ENCODE peak calls at places on chromosomes 13 and 19, in ten cellular contexts. One of them, this sample, is unnamed.
A peak's percentile ranks its signal among the peaks of the same experiment; 100 is the strongest.

GRCh38 chr13:91389186-91389585 is 9.2 kb upstream of the GPC5 start:
- DNase-seq in thoracic aorta: no peak
- DNase-seq in tibial artery: no peak
- DNase-seq in suprapubic skin: no peak
- DNase-seq in prostate gland: no peak
- DNase-seq in CD8-positive, alpha-beta memory T cell: no peak
- DNase-seq in CD4-positive, CD25-positive, alpha-beta regulatory T cell: no peak
- DNase-seq in heart left ventricle: no peak
- DNase-seq in K562: no peak
- DNase-seq in kidney: no peak
- DNase-seq in this sample: no peak

GRCh38 chr13:36795463-36795862 is 23.6 kb upstream of the RFXAP start:
- DNase-seq in thoracic aorta: no peak
- DNase-seq in tibial artery: no peak
- DNase-seq in suprapubic skin: no peak
- DNase-seq in prostate gland: no peak
- DNase-seq in CD8-positive, alpha-beta memory T cell: no peak
- DNase-seq in CD4-positive, CD25-positive, alpha-beta regulatory T cell: no peak
- DNase-seq in heart left ventricle: no peak
- DNase-seq in K562: no peak
- DNase-seq in kidney: no peak
- DNase-seq in this sample: no peak

GRCh38 chr19:51507209-51507608 is 5.6 kb upstream of the SIGLEC12 start:
- DNase-seq in thoracic aorta: no peak
- DNase-seq in tibial artery: no peak
- DNase-seq in suprapubic skin: no peak
- DNase-seq in prostate gland: no peak
- DNase-seq in CD8-positive, alpha-beta memory T cell: no peak
- DNase-seq in CD4-positive, CD25-positive, alpha-beta regulatory T cell: no peak
- DNase-seq in heart left ventricle: no peak
- DNase-seq in K562: peak; percentile 51
- DNase-seq in kidney: no peak
- DNase-seq in this sample: no peak

GRCh38 chr13:30789360-30789862 is 54.1 kb downstream of the ALOX5AP start:
- DNase-seq in thoracic aorta: no peak
- DNase-seq in tibial artery: no peak
- DNase-seq in suprapubic skin: no peak
- DNase-seq in prostate gland: no peak
- DNase-seq in CD8-positive, alpha-beta memory T cell: no peak
- DNase-seq in CD4-positive, CD25-positive, alpha-beta regulatory T cell: no peak
- DNase-seq in heart left ventricle: no peak
- DNase-seq in K562: no peak
- DNase-seq in kidney: no peak
- DNase-seq in this sample: no peak

GRCh38 chr19:4552546-4552819 is 7.0 kb downstream of the SEMA6B start:
- DNase-seq in thoracic aorta: no peak
- DNase-seq in tibial artery: no peak
- DNase-seq in suprapubic skin: no peak
- DNase-seq in prostate gland: no peak
- DNase-seq in CD8-positive, alpha-beta memory T cell: no peak
- DNase-seq in CD4-positive, CD25-positive, alpha-beta regulatory T cell: no peak
- DNase-seq in heart left ventricle: no peak
- DNase-seq in K562: no peak
- DNase-seq in kidney: no peak
- DNase-seq in this sample: no peak

GRCh38 chr19:14028901-14029300 is 953 bp downstream of the RLN3 start:
- DNase-seq in thoracic aorta: no peak
- DNase-seq in tibial artery: no peak
- DNase-seq in suprapubic skin: no peak
- DNase-seq in prostate gland: no peak
- DNase-seq in CD8-positive, alpha-beta memory T cell: no peak
- DNase-seq in CD4-positive, CD25-positive, alpha-beta regulatory T cell: no peak
- DNase-seq in heart left ventricle: no peak
- DNase-seq in K562: no peak
- DNase-seq in kidney: no peak
- DNase-seq in this sample: no peak

GRCh38 chr19:41746593-41747227 is 8.6 kb upstream of the CEACAM6 start:
- DNase-seq in thoracic aorta: no peak
- DNase-seq in tibial artery: no peak
- DNase-seq in suprapubic skin: no peak
- DNase-seq in prostate gland: peak; percentile 53
- DNase-seq in CD8-positive, alpha-beta memory T cell: peak; percentile 11
- DNase-seq in CD4-positive, CD25-positive, alpha-beta regulatory T cell: peak; percentile 51
- DNase-seq in heart left ventricle: no peak
- DNase-seq in K562: peak; percentile 36
- DNase-seq in kidney: no peak
- DNase-seq in this sample: peak; percentile 67

GRCh38 chr13:39197645-39198007 is 159.4 kb downstream of the NHLRC3 start:
- DNase-seq in thoracic aorta: no peak
- DNase-seq in tibial artery: no peak
- DNase-seq in suprapubic skin: no peak
- DNase-seq in prostate gland: no peak
- DNase-seq in CD8-positive, alpha-beta memory T cell: no peak
- DNase-seq in CD4-positive, CD25-positive, alpha-beta regulatory T cell: no peak
- DNase-seq in heart left ventricle: no peak
- DNase-seq in K562: no peak
- DNase-seq in kidney: no peak
- DNase-seq in this sample: peak; percentile 24

GRCh38 chr13:99384468-99384867 is 77.3 kb upstream of the GPR183 start:
- DNase-seq in thoracic aorta: no peak
- DNase-seq in tibial artery: no peak
- DNase-seq in suprapubic skin: no peak
- DNase-seq in prostate gland: no peak
- DNase-seq in CD8-positive, alpha-beta memory T cell: no peak
- DNase-seq in CD4-positive, CD25-positive, alpha-beta regulatory T cell: peak; percentile 39
- DNase-seq in heart left ventricle: no peak
- DNase-seq in K562: no peak
- DNase-seq in kidney: no peak
- DNase-seq in this sample: no peak

GRCh38 chr19:50835785-50836542 is 2.6 kb upstream of the KLK15 start:
- DNase-seq in thoracic aorta: no peak
- DNase-seq in tibial artery: no peak
- DNase-seq in suprapubic skin: no peak
- DNase-seq in prostate gland: peak; percentile 83
- DNase-seq in CD8-positive, alpha-beta memory T cell: peak; percentile 45
- DNase-seq in CD4-positive, CD25-positive, alpha-beta regulatory T cell: peak; percentile 51
- DNase-seq in heart left ventricle: peak; percentile 60
- DNase-seq in K562: peak; percentile 93
- DNase-seq in kidney: no peak
- DNase-seq in this sample: peak; percentile 67

DNA sequence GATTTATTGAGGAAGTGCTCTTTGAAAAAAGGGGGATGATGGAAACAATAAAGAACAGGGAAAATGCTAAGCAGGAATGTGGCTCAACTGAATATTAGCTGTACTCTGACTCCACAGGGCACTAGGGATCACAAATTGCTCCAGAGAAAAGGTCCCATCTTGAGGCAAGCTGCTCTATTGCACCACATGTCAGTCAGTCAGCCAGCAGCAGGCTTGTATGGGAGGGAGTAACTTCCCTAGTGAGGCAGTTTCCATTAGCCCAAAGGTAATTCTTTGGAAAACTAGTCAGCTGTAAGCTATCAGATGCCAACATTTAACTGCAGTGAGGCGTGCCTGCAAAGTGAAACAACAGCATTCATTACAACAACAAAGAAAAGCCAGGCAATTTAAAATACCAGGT is 73.3 kb upstream of the FNDC3A start:
- DNase-seq in thoracic aorta: no peak
- DNase-seq in tibial artery: no peak
- DNase-seq in suprapubic skin: no peak
- DNase-seq in prostate gland: no peak
- DNase-seq in CD8-positive, alpha-beta memory T cell: no peak
- DNase-seq in CD4-positive, CD25-positive, alpha-beta regulatory T cell: no peak
- DNase-seq in heart left ventricle: no peak
- DNase-seq in K562: no peak
- DNase-seq in kidney: no peak
- DNase-seq in this sample: peak; percentile 36
- H3K4me1 ChIP-seq in thoracic aorta: no peaks in the 10 kb centered on the region
- H3K4me1 ChIP-seq in tibial artery: no peaks in the 10 kb centered on the region
- H3K4me1 ChIP-seq in suprapubic skin: no peaks in the 10 kb centered on the region
- H3K4me1 ChIP-seq in prostate gland: no peaks in the 10 kb centered on the region
- H3K4me1 ChIP-seq in CD8-positive, alpha-beta memory T cell: no peaks in the 10 kb centered on the region
- H3K4me1 ChIP-seq in CD4-positive, CD25-positive, alpha-beta regulatory T cell: no peaks in the 10 kb centered on the region
- H3K4me1 ChIP-seq in heart left ventricle: no peaks in the 10 kb centered on the region
- H3K4me1 ChIP-seq in K562: no peaks in the 10 kb centered on the region
- H3K4me1 ChIP-seq in kidney: no peaks in the 10 kb centered on the region
- H3K4me1 ChIP-seq in this sample: peaks cover 4% of the 10 kb centered on the region

GRCh38 chr13:51999525-51999924 is 11.7 kb downstream of the ATP7B start:
- DNase-seq in thoracic aorta: no peak
- DNase-seq in tibial artery: no peak
- DNase-seq in suprapubic skin: no peak
- DNase-seq in prostate gland: peak; percentile 89
- DNase-seq in CD8-positive, alpha-beta memory T cell: no peak
- DNase-seq in CD4-positive, CD25-positive, alpha-beta regulatory T cell: no peak
- DNase-seq in heart left ventricle: peak; percentile 88
- DNase-seq in K562: no peak
- DNase-seq in kidney: no peak
- DNase-seq in this sample: peak; percentile 16

GRCh38 chr13:51998723-51999471 is 12.4 kb downstream of the ATP7B start:
- DNase-seq in thoracic aorta: no peak
- DNase-seq in tibial artery: no peak
- DNase-seq in suprapubic skin: no peak
- DNase-seq in prostate gland: no peak
- DNase-seq in CD8-positive, alpha-beta memory T cell: no peak
- DNase-seq in CD4-positive, CD25-positive, alpha-beta regulatory T cell: no peak
- DNase-seq in heart left ventricle: no peak
- DNase-seq in K562: no peak
- DNase-seq in kidney: no peak
- DNase-seq in this sample: peak; percentile 37

GRCh38 chr13:51995677-51996551 is 15.3 kb downstream of the ATP7B start:
- DNase-seq in thoracic aorta: no peak
- DNase-seq in tibial artery: no peak
- DNase-seq in suprapubic skin: no peak
- DNase-seq in prostate gland: peak; percentile 43
- DNase-seq in CD8-positive, alpha-beta memory T cell: no peak
- DNase-seq in CD4-positive, CD25-positive, alpha-beta regulatory T cell: no peak
- DNase-seq in heart left ventricle: peak; percentile 43
- DNase-seq in K562: peak; percentile 37
- DNase-seq in kidney: no peak
- DNase-seq in this sample: peak; percentile 80

GRCh38 chr13:51996660-51997059 is 14.6 kb downstream of the ATP7B start:
- DNase-seq in thoracic aorta: no peak
- DNase-seq in tibial artery: no peak
- DNase-seq in suprapubic skin: no peak
- DNase-seq in prostate gland: no peak
- DNase-seq in CD8-positive, alpha-beta memory T cell: no peak
- DNase-seq in CD4-positive, CD25-positive, alpha-beta regulatory T cell: no peak
- DNase-seq in heart left ventricle: no peak
- DNase-seq in K562: peak; percentile 17
- DNase-seq in kidney: no peak
- DNase-seq in this sample: no peak

DNA sequence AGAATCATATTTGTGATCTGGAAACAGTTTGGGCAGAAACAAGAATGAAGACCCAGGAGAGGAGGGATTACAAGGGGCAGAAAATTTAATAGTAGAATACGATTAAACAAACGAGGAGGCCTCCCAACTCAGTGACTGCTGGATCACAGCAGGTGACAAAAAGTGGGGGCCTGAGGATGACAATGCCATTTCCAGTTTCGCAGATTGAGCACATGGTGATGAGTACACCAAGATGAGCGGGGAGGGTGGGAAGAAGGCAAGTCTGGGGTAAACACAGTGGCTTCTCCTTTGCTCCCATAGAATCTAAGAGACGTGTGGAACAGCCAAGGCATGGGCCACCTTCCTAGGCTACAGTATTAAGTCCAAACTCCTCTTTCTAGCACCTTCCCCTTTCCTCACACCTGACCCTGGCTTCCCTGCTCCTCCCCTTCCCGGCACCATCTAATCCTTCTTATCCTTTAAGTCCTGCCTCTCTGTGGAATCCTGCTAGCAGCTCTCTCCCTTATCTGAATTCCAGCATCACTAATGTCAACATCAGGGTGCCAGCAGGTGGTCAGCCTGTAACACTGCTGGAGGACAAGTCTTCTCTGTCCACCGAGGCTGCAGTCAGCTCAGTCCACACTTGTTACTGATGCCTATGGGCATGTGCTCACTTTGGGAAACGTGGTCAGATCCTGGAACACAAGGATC is 13.5 kb downstream of the ATP7B start:
- DNase-seq in thoracic aorta: no peak
- DNase-seq in tibial artery: no peak
- DNase-seq in suprapubic skin: no peak
- DNase-seq in prostate gland: no peak
- DNase-seq in CD8-positive, alpha-beta memory T cell: no peak
- DNase-seq in CD4-positive, CD25-positive, alpha-beta regulatory T cell: no peak
- DNase-seq in heart left ventricle: no peak
- DNase-seq in K562: no peak
- DNase-seq in kidney: no peak
- DNase-seq in this sample: peak; percentile 36
- H3K4me1 ChIP-seq in thoracic aorta: peaks cover 30% of the 10 kb centered on the region
- H3K4me1 ChIP-seq in tibial artery: peaks cover 23% of the 10 kb centered on the region
- H3K4me1 ChIP-seq in suprapubic skin: peaks cover 23% of the 10 kb centered on the region
- H3K4me1 ChIP-seq in prostate gland: peaks cover 17% of the 10 kb centered on the region
- H3K4me1 ChIP-seq in CD8-positive, alpha-beta memory T cell: no peaks in the 10 kb centered on the region
- H3K4me1 ChIP-seq in CD4-positive, CD25-positive, alpha-beta regulatory T cell: no peaks in the 10 kb centered on the region
- H3K4me1 ChIP-seq in heart left ventricle: peaks cover 24% of the 10 kb centered on the region
- H3K4me1 ChIP-seq in K562: peaks cover 56% of the 10 kb centered on the region
- H3K4me1 ChIP-seq in kidney: peaks cover 27% of the 10 kb centered on the region
- H3K4me1 ChIP-seq in this sample: peaks cover 7% of the 10 kb centered on the region

DNA sequence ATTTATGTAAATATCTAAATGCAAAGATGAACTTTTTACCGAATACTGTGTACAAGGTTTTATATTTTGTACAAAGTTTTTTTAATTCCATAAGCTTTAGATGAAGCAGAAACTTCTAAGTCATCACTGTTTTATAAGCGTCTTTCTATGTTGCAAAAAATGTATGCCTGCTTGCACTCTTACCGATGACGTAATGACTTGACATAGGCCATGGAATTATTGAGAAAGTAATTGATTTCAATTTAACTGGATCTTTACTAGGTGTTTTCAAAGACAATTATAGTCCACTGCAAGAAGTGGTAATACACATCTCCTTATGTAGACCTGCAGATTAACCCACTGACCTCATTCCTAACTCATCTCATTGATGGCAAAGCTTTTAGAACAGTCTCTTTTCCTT is 10.5 kb downstream of the DACH1 start:
- DNase-seq in thoracic aorta: no peak
- DNase-seq in tibial artery: no peak
- DNase-seq in suprapubic skin: no peak
- DNase-seq in prostate gland: no peak
- DNase-seq in CD8-positive, alpha-beta memory T cell: no peak
- DNase-seq in CD4-positive, CD25-positive, alpha-beta regulatory T cell: no peak
- DNase-seq in heart left ventricle: no peak
- DNase-seq in K562: no peak
- DNase-seq in kidney: no peak
- DNase-seq in this sample: no peak
- H3K4me1 ChIP-seq in thoracic aorta: no peaks in the 10 kb centered on the region
- H3K4me1 ChIP-seq in tibial artery: no peaks in the 10 kb centered on the region
- H3K4me1 ChIP-seq in suprapubic skin: no peaks in the 10 kb centered on the region
- H3K4me1 ChIP-seq in prostate gland: no peaks in the 10 kb centered on the region
- H3K4me1 ChIP-seq in CD8-positive, alpha-beta memory T cell: no peaks in the 10 kb centered on the region
- H3K4me1 ChIP-seq in CD4-positive, CD25-positive, alpha-beta regulatory T cell: no peaks in the 10 kb centered on the region
- H3K4me1 ChIP-seq in heart left ventricle: no peaks in the 10 kb centered on the region
- H3K4me1 ChIP-seq in K562: no peaks in the 10 kb centered on the region
- H3K4me1 ChIP-seq in kidney: peaks cover 5% of the 10 kb centered on the region
- H3K4me1 ChIP-seq in this sample: no peaks in the 10 kb centered on the region

DNA sequence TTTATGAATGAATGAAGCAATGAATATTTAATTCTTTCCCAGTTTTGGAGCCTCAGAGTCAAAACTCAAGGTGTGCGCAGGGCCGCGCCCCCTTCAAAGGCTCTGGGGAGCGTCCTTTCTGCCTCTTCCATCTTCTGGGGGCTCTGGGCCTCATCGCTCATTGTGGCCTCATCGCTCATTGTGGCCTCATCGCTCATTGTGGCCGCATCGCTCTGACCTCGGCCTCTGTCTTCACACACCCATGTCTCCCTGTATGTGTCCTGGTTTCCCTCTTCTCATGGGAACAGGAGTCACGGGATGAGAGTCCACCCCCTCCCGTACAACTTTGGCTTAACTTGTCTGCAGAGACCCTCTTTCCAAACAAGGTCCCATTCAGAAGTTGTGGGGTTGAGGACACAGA is 3.2 kb upstream of the MEX3D start:
- DNase-seq in thoracic aorta: no peak
- DNase-seq in tibial artery: no peak
- DNase-seq in suprapubic skin: no peak
- DNase-seq in prostate gland: no peak
- DNase-seq in CD8-positive, alpha-beta memory T cell: no peak
- DNase-seq in CD4-positive, CD25-positive, alpha-beta regulatory T cell: no peak
- DNase-seq in heart left ventricle: no peak
- DNase-seq in K562: no peak
- DNase-seq in kidney: no peak
- DNase-seq in this sample: no peak
- H3K4me1 ChIP-seq in thoracic aorta: peaks cover 8% of the 10 kb centered on the region
- H3K4me1 ChIP-seq in tibial artery: peaks cover 18% of the 10 kb centered on the region
- H3K4me1 ChIP-seq in suprapubic skin: peaks cover 20% of the 10 kb centered on the region
- H3K4me1 ChIP-seq in prostate gland: peaks cover 6% of the 10 kb centered on the region
- H3K4me1 ChIP-seq in CD8-positive, alpha-beta memory T cell: peaks cover 4% of the 10 kb centered on the region
- H3K4me1 ChIP-seq in CD4-positive, CD25-positive, alpha-beta regulatory T cell: peaks cover 9% of the 10 kb centered on the region
- H3K4me1 ChIP-seq in heart left ventricle: peaks cover 4% of the 10 kb centered on the region
- H3K4me1 ChIP-seq in K562: peaks cover 12% of the 10 kb centered on the region
- H3K4me1 ChIP-seq in kidney: no peaks in the 10 kb centered on the region
- H3K4me1 ChIP-seq in this sample: no peaks in the 10 kb centered on the region